ENCODE peak calls at places on chromosomes 1 and 21, in six cellular contexts. P is T-helper 9 cell; H is NCI-H2081; I is thyroid gland; F is germinal center; R is stimulated activated CD8-positive, alpha-beta memory T cell treated with anti-CD3 and anti-CD28 coated beads, Interleukin-4, amount 100 ng/mL, for 24 hours. G is an unnamed sample.

GRCh38 chr1:230125633-230126528 is 58.8 kb downstream of the GALNT2 start:
- DNase-seq in P (no peak), H (no peak), I (no peak), F (no peak), R (no peak), G (no peak)

GRCh38 chr21:42513151-42513984 is at the start of gene SLC37A1:
- DNase-seq in P (peak), H (no peak), I (no peak), F (peak), R (peak), G (peak)

GRCh38 chr1:186930248-186930647 is 101.5 kb downstream of the PLA2G4A start:
- DNase-seq in P (no peak), H (no peak), I (no peak), F (no peak), R (no peak), G (no peak)

GRCh38 chr1:38183747-38184146 is 137.2 kb upstream of the POU3F1 start:
- DNase-seq in P (no peak), H (no peak), I (no peak), F (no peak), R (no peak), G (no peak)

GRCh38 chr1:93235261-93235660 is 54.7 kb downstream of the CCDC18 start:
- DNase-seq in P (no peak), H (no peak), I (no peak), F (no peak), R (no peak), G (no peak)

GRCh38 chr1:206685749-206686485 is 1.2 kb downstream of the MAPKAPK2 start:
- DNase-seq in P (peak), H (no peak), I (peak), F (peak), R (peak), G (peak)

GRCh38 chr1:101915597-101915996 is 81.1 kb downstream of the OLFM3 start:
- DNase-seq in P (no peak), H (no peak), I (no peak), F (no peak), R (no peak), G (no peak)

GRCh38 chr1:30976143-30976542 is 67.6 kb upstream of the SDC3 start:
- DNase-seq in P (no peak), H (no peak), I (no peak), F (no peak), R (no peak), G (peak)

GRCh38 chr1:55833452-55834160 is 618.4 kb upstream of the USP24 start:
- DNase-seq in P (no peak), H (no peak), I (no peak), F (no peak), R (no peak), G (no peak)

GRCh38 chr21:39668369-39668768 is 55.6 kb downstream of the B3GALT5 start:
- DNase-seq in P (no peak), H (no peak), I (no peak), F (no peak), R (no peak), G (no peak)

GRCh38 chr1:168767885-168768584 is 39.0 kb upstream of the DPT start:
- DNase-seq in P (no peak), H (no peak), I (peak), F (no peak), R (no peak), G (no peak)

GRCh38 chr1:56452027-56453011 is 127.0 kb downstream of the PLPP3 start:
- DNase-seq in P (no peak), H (no peak), I (no peak), F (no peak), R (no peak), G (no peak)

GRCh38 chr1:149963358-149963757 is 26.7 kb upstream of the MTMR11 start:
- DNase-seq in P (no peak), H (no peak), I (no peak), F (no peak), R (no peak), G (no peak)

GRCh38 chr1:94974224-94974623 is 47.3 kb upstream of the CNN3 start:
- DNase-seq in P (no peak), H (no peak), I (no peak), F (no peak), R (no peak), G (no peak)

GRCh38 chr21:43956667-43957030 is 55.5 kb upstream of the TRAPPC10 start:
- DNase-seq in P (no peak), H (no peak), I (no peak), F (no peak), R (no peak), G (no peak)

GRCh38 chr1:58755468-58755872 is 28.4 kb downstream of the JUN start:
- DNase-seq in P (peak), H (no peak), I (peak), F (no peak), R (peak), G (no peak)

GRCh38 chr1:151839457-151840409 is at the start of gene C2CD4D:
- DNase-seq in P (peak), H (peak), I (peak), F (peak), R (peak), G (no peak)

GRCh38 chr21:33290441-33290840 is 24.3 kb downstream of the IL10RB start:
- DNase-seq in P (no peak), H (peak), I (peak), F (no peak), R (no peak), G (no peak)

GRCh38 chr1:185540295-185540694 is 193.9 kb upstream of the HMCN1 start:
- DNase-seq in P (no peak), H (no peak), I (no peak), F (no peak), R (no peak), G (no peak)

GRCh38 chr1:150925080-150925479 is 1.1 kb upstream of the SETDB1 start:
- DNase-seq in P (no peak), H (no peak), I (peak), F (no peak), R (no peak), G (no peak)

GRCh38 chr1:39575191-39576015 is 1.2 kb downstream of the PABPC4 start:
- DNase-seq in P (peak), H (peak), I (peak), F (peak), R (peak), G (no peak)

GRCh38 chr1:41255978-41256377 is 13.9 kb upstream of the SCMH1 start:
- DNase-seq in P (no peak), H (no peak), I (no peak), F (no peak), R (no peak), G (no peak)

GRCh38 chr1:93705897-93706500 is 24.4 kb upstream of the BCAR3 start:
- DNase-seq in P (no peak), H (no peak), I (no peak), F (no peak), R (no peak), G (no peak)

GRCh38 chr1:30407862-30408580 is 315.4 kb downstream of the MATN1 start:
- DNase-seq in P (no peak), H (no peak), I (no peak), F (no peak), R (no peak), G (no peak)

GRCh38 chr1:2962946-2963345 is 58.3 kb upstream of the ACTRT2 start:
- DNase-seq in P (no peak), H (no peak), I (no peak), F (no peak), R (no peak), G (no peak)

GRCh38 chr1:61087574-61087973 is 5.2 kb downstream of the NFIA start:
- DNase-seq in P (no peak), H (no peak), I (no peak), F (no peak), R (no peak), G (no peak)

GRCh38 chr1:23567996-23568607 is 8.8 kb upstream of the ID3 start:
- DNase-seq in P (no peak), H (no peak), I (peak), F (no peak), R (no peak), G (no peak)

GRCh38 chr1:213931804-213932203 is 56.0 kb upstream of the PROX1 start:
- DNase-seq in P (no peak), H (no peak), I (peak), F (no peak), R (no peak), G (no peak)

GRCh38 chr1:107501081-107501605 is 360.3 kb downstream of the NTNG1 start:
- DNase-seq in P (no peak), H (no peak), I (no peak), F (no peak), R (no peak), G (no peak)

GRCh38 chr1:170731566-170732261 is 67.8 kb downstream of the PRRX1 start:
- DNase-seq in P (no peak), H (no peak), I (no peak), F (no peak), R (no peak), G (no peak)

GRCh38 chr1:27447883-27448282 is 42.1 kb downstream of the WASF2 start:
- DNase-seq in P (no peak), H (no peak), I (no peak), F (no peak), R (no peak), G (no peak)

GRCh38 chr1:16241116-16241763 is 4.3 kb upstream of the CPLANE2 start:
- DNase-seq in P (no peak), H (no peak), I (no peak), F (no peak), R (no peak), G (no peak)

GRCh38 chr1:228825840-228826484 is 90.7 kb downstream of the RHOU start:
- DNase-seq in P (no peak), H (no peak), I (no peak), F (no peak), R (no peak), G (no peak)

GRCh38 chr1:20302093-20302471 is 11.4 kb downstream of the VWA5B1 start:
- DNase-seq in P (no peak), H (no peak), I (no peak), F (no peak), R (no peak), G (no peak)

GRCh38 chr1:21815724-21816311 is 3.8 kb downstream of the LDLRAD2 start:
- DNase-seq in P (no peak), H (no peak), I (peak), F (peak), R (no peak), G (no peak)

GRCh38 chr1:61588736-61589381 is 136.1 kb downstream of the TM2D1 start:
- DNase-seq in P (peak), H (peak), I (peak), F (peak), R (peak), G (peak)

G was measured in NAMALWA.